ENCODE peak calls at places on chromosomes 13 and 19, in five cellular contexts. W is transverse colon, Z is suprapubic skin, X is fibroblast of villous mesenchyme, Q is fibroblast of pulmonary artery. R is an unnamed sample.
A peak's percentile ranks its signal among the peaks of the same experiment; 100 is the strongest.

GRCh38 chr19:39097299-39097698 is 13.1 kb downstream of the ACP7 start:
- DNase-seq in X (no peak), W (no peak), Z (no peak), Q (no peak), R (no peak)

GRCh38 chr19:54561840-54562239 is 11.8 kb upstream of the LILRA2 start:
- DNase-seq in Q (no peak), X (no peak), Z (no peak), W (no peak), R (no peak)

GRCh38 chr19:18190278-18190677 is 2.7 kb upstream of the MPV17L2 start:
- DNase-seq in Q (no peak), W (no peak), Z (no peak), X (no peak), R (no peak)

GRCh38 chr13:101511766-101512165 is 59.3 kb downstream of the ITGBL1 start:
- DNase-seq in X (no peak), Q (peak; percentile 26), W (no peak), Z (no peak), R (peak; percentile 50)

GRCh38 chr13:48493076-48493765 is 39.7 kb downstream of the RCBTB2 start:
- DNase-seq in Q (peak; percentile 32), Z (no peak), X (no peak), W (no peak), R (no peak)

GRCh38 chr19:35757231-35757748 is 461 bp upstream of the HSPB6 start:
- DNase-seq in Z (peak; percentile 90), X (peak; percentile 99), W (peak; percentile 74), Q (peak; percentile 95), R (peak; percentile 98)

GRCh38 chr19:39845621-39846175 is 481 bp downstream of the FBL start:
- DNase-seq in W (no peak), X (no peak), Q (no peak), Z (no peak), R (no peak)

GRCh38 chr19:10773969-10774368 is 56.1 kb downstream of the DNM2 start:
- DNase-seq in W (no peak), Q (no peak), X (no peak), Z (no peak), R (no peak)

GRCh38 chr19:44737238-44738160 is 11.0 kb upstream of the BCL3 start:
- DNase-seq in X (no peak), Q (no peak), Z (no peak), W (peak; percentile 10), R (peak; percentile 91)

GRCh38 chr19:7562646-7563393 is 27.3 kb downstream of the PNPLA6 start:
- DNase-seq in X (peak; percentile 6), Z (no peak), W (no peak), Q (no peak), R (no peak)

GRCh38 chr13:75195479-75196111 is 286.4 kb downstream of the TBC1D4 start:
- DNase-seq in Q (peak; percentile 32), W (no peak), X (peak; percentile 4), Z (no peak), R (no peak)

GRCh38 chr13:48184260-48184659 is 48.7 kb upstream of the ITM2B start:
- DNase-seq in W (no peak), Q (no peak), X (no peak), Z (no peak), R (no peak)

GRCh38 chr19:10763828-10764339 is 46.0 kb downstream of the DNM2 start:
- DNase-seq in W (no peak), Q (no peak), X (no peak), Z (no peak), R (no peak)

GRCh38 chr19:23758187-23759074 is at the start of gene ZNF681:
- DNase-seq in W (peak; percentile 91), X (peak; percentile 83), Q (peak; percentile 87), Z (peak; percentile 95), R (peak; percentile 89)

DNA sequence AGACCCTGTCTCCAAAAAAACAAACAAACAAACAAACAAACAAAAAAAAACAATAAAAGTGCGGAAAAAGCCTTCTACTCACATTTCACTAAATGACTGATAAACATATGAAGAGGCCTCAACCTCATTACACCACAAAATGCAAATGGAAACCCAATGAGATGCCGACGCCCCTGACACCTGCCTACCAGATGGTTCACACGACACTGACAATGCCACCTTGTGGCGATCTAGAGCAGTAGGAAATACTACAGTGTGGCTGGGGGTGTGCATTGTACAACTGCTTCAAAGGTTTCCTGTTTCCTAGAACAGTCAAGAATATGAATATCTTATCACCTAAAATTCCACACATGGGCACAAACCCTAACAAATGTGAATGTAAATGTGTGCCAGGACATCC is 14.0 kb downstream of the SCGB2B2 start:
- DNase-seq in Q (peak; percentile 6), Z (no peak), W (no peak), X (peak; percentile 17), R (peak; percentile 25)
- TF ChIP-seq CTCF in Q (peak; percentile 41), Z (no peak), W (no peak), X (peak; percentile 46), R (peak; percentile 22)

GRCh38 chr19:45952341-45952690 is 21.3 kb downstream of the NOVA2 start:
- DNase-seq in Q (no peak), X (no peak), W (no peak), Z (no peak), R (no peak)
- H3K4me3 ChIP-seq in Q (no peak overlapping the region), X (no peak overlapping the region), W (no peak overlapping the region), Z (no peak overlapping the region), R (no peak overlapping the region)

GRCh38 chr19:13428352-13428751 is 77.9 kb downstream of the CACNA1A start:
- DNase-seq in W (no peak), X (peak; percentile 2), Z (no peak), Q (peak; percentile 38), R (peak; percentile 40)
- TF ChIP-seq CTCF in W (no peak), X (peak; percentile 62), Z (no peak), Q (peak; percentile 69), R (peak; percentile 64)

GRCh38 chr19:57712222-57712621 is 3.2 kb upstream of the ZNF154 start:
- DNase-seq in Q (no peak), Z (no peak), X (no peak), W (no peak), R (no peak)

GRCh38 chr19:57709616-57710015 is 612 bp upstream of the ZNF154 start:
- DNase-seq in W (no peak), X (no peak), Q (no peak), Z (no peak), R (no peak)

GRCh38 chr19:57706346-57706745 is 2.7 kb downstream of the ZNF154 start:
- DNase-seq in Z (no peak), X (no peak), W (no peak), Q (no peak), R (no peak)

DNA sequence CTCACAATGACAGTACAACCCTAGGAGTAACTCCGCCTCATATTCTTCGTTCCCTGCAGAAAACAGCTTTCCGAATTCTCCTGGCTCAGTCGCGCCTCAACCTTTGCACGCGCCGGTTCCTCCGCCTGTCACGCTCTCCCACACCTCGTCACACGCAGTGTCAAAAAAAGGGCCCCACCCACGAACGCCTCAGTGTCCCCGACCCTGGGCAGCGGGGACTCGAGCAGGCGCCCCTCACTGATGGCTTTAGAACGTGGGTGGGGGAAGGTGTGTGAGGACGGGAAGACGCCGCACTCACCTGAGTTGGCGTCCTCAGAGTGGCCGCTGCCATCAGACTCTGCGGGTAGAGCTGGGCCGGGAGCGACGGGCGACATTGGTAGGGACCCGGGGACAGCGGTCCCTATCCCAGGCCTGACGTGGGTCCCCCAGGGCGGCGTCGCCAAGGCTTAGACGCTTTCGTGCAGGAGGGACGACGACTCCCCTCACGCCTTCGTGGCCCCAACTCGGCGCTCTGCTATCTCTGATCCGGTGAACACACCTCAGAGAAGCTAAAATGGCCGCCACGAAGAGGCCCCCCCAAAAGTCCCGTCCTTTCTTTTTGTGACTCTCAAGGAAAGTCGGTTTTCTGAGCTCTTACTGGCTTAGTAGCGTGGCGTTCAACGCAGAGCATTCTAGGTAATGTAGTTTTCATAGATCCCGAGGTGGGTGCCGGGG is at the start of gene ZNF154:
- DNase-seq in Z (no peak), X (peak; percentile 57), W (peak; percentile 48), Q (peak; percentile 84), R (peak; percentile 50)
- H3K4me3 ChIP-seq in Z (peak within 1 kb of the TSS; percentile 35), X (peak within 1 kb of the TSS; percentile 72), W (peak within 1 kb of the TSS; percentile 28), Q (peak within 1 kb of the TSS; percentile 87), R (peak within 1 kb of the TSS; percentile 57)

GRCh38 chr13:25978961-25979360 is 72.9 kb downstream of the SHISA2 start:
- DNase-seq in X (no peak), Z (no peak), Q (no peak), W (no peak), R (no peak)

GRCh38 chr13:25977671-25978070 is 74.1 kb downstream of the SHISA2 start:
- DNase-seq in Z (no peak), W (no peak), X (no peak), Q (no peak), R (no peak)

GRCh38 chr13:25982908-25983307 is 68.9 kb downstream of the SHISA2 start:
- DNase-seq in Z (no peak), X (no peak), W (no peak), Q (peak; percentile 6), R (no peak)

GRCh38 chr13:25981060-25981459 is 70.8 kb downstream of the SHISA2 start:
- DNase-seq in X (peak; percentile 17), W (no peak), Z (no peak), Q (no peak), R (no peak)

GRCh38 chr13:25980255-25980654 is 71.6 kb downstream of the SHISA2 start:
- DNase-seq in Q (peak; percentile 8), X (no peak), Z (no peak), W (no peak), R (no peak)
- TF ChIP-seq CTCF in Q (peak; percentile 27), X (no peak), Z (no peak), W (no peak), R (no peak)

DNA sequence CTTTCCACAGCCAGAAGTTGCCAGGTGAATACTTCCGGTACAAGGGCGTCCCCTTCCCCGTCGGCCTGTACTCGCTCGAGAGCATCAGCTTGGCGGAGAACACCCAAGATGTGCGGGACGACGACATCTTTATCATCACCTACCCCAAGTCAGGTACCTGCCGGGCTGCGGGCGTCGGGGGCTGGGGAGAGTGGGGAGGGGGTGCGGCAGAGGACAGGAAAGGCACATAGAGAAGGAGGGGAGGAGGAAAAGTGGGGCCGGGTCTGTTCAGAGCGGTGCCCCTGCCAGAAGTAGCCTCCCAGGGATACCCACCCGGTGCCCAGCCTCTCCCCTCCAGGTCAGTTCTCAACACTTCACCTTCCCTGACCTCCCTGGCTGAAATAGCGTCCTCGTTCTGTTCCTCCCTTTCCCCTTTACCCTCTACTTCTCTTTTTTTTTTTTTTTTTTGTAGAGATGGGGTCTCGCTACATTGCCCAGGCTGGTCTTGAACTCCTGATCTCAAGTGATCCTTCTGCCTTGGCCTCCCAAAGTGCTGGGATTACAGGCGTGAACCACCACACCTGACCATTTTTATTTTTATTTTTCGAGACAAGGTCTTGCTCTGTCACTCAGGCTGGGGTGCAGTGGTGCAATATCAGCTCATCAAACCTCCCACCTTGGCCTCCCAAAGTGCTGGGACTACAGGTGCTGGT is 24.1 kb downstream of the SULT2B1 start:
- DNase-seq in Q (no peak), Z (no peak), W (no peak), X (no peak), R (no peak)
- H3K4me3 ChIP-seq in Q (no peak overlapping the region), Z (no peak overlapping the region), W (no peak overlapping the region), X (no peak overlapping the region), R (no peak overlapping the region)

DNA sequence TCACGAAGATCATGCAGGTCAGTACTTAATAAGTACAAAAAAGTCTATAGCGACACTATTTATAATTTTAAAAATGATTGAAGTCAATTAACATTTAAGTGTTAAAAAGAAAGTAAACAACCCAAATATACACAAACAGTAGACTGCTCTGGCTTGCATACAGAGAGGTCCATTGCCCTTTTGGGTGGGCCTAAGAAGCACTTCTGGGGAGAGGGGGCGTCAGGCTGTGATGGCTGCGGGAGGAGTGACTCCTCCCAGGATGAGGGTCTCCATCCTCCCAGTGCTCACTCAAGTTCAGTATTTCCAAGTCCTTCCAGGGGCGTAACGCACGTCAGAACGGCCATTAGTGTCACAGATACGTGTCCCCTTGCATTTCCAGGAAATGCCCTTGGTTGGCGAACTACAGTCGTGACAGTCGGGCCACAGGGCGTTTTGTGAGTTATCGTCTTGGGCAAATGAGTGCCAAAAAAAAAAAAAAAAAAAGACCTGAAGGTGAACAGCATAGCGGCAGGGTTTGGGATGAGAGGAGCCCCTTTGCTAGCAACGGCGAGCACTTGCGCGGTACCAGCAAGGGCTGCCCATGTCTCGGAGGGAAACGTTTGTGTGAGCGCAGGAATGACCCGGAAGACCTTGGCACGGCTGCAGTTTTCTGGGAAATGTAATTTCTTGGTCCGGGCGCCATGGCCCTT is at the start of gene SCGB2B2:
- DNase-seq in W (no peak), Q (no peak), X (no peak), Z (no peak), R (no peak)
- TF ChIP-seq CTCF in W (peak; percentile 41), Q (no peak), X (no peak), Z (no peak), R (no peak)